ENCODE peak calls at places on chromosomes 13 and 19, in nine cellular contexts. X is ovary, P is A549, K is H1, L is sigmoid colon, I is tibial nerve, Q is stomach, R is HepG2, A is SK-N-SH. W is an unnamed sample.

GRCh38 chr13:90135558-90135957 is 1211.9 kb upstream of the MIR17HG start:
- DNase-seq in P (no peak), Q (no peak), I (no peak), X (no peak), R (no peak), K (no peak), L (no peak), A (no peak), W (no peak)

GRCh38 chr13:25652764-25653163 is 281.0 kb downstream of the ATP8A2 start:
- DNase-seq in L (no peak), Q (no peak), K (no peak), P (no peak), R (no peak), I (no peak), A (no peak), X (no peak), W (no peak)

GRCh38 chr19:39200066-39200817 is 3.5 kb downstream of the NCCRP1 start:
- DNase-seq in P (no peak), I (no peak), X (no peak), R (no peak), K (no peak), A (no peak), Q (no peak), L (no peak), W (no peak)

GRCh38 chr19:13195678-13196077 is 45.5 kb downstream of the IER2 start:
- DNase-seq in A (no peak), R (peak; percentile 80), K (peak; percentile 47), X (no peak), Q (peak; percentile 83), P (no peak), I (no peak), L (no peak), W (peak; percentile 85)

GRCh38 chr19:40273469-40274360 is 11.4 kb downstream of the AKT2 start:
- DNase-seq in R (no peak), Q (no peak), X (no peak), I (no peak), A (no peak), K (no peak), P (no peak), L (no peak), W (no peak)

GRCh38 chr13:51237887-51238286 is 15.7 kb downstream of the FAM124A start:
- DNase-seq in Q (no peak), A (no peak), K (no peak), X (no peak), R (no peak), I (no peak), P (no peak), L (no peak), W (no peak)

GRCh38 chr13:24651718-24652345 is 28.4 kb upstream of the ATP12A start:
- DNase-seq in A (no peak), Q (no peak), P (no peak), R (no peak), X (no peak), K (no peak), L (no peak), I (no peak), W (peak; percentile 84)

GRCh38 chr13:78398743-78399410 is 204.5 kb downstream of the POU4F1 start:
- DNase-seq in X (no peak), K (no peak), R (no peak), P (no peak), Q (no peak), A (no peak), L (no peak), I (no peak), W (no peak)

GRCh38 chr19:50820086-50820485 is 3.5 kb downstream of the KLK1 start:
- DNase-seq in L (no peak), K (no peak), I (no peak), P (no peak), X (no peak), R (no peak), A (no peak), Q (no peak), W (peak; percentile 43)

GRCh38 chr19:30693179-30693578 is 321.0 kb downstream of the ZNF536 start:
- DNase-seq in L (no peak), K (no peak), P (no peak), I (no peak), X (no peak), Q (no peak), R (no peak), A (peak; percentile 59), W (no peak)

GRCh38 chr19:28435551-28436261 is 777.2 kb downstream of the UQCRFS1 start:
- DNase-seq in Q (no peak), I (peak; percentile 8), A (no peak), K (no peak), R (no peak), L (no peak), P (no peak), X (no peak), W (no peak)

GRCh38 chr13:99421758-99422555 is 79.3 kb upstream of the TM9SF2 start:
- DNase-seq in L (no peak), I (no peak), Q (peak; percentile 15), A (no peak), R (no peak), K (no peak), P (no peak), X (peak; percentile 12), W (no peak)

GRCh38 chr19:6767081-6767356 is 216 bp downstream of the SH2D3A start:
- DNase-seq in I (no peak), K (no peak), X (no peak), R (peak; percentile 55), P (no peak), L (no peak), A (no peak), Q (no peak), W (no peak)
- TF ChIP-seq EP300 in I (no peak), K (no peak), X (no peak), R (no peak), P (no peak), L (no peak), A (no peak), Q (no peak), W (no peak)

DNA sequence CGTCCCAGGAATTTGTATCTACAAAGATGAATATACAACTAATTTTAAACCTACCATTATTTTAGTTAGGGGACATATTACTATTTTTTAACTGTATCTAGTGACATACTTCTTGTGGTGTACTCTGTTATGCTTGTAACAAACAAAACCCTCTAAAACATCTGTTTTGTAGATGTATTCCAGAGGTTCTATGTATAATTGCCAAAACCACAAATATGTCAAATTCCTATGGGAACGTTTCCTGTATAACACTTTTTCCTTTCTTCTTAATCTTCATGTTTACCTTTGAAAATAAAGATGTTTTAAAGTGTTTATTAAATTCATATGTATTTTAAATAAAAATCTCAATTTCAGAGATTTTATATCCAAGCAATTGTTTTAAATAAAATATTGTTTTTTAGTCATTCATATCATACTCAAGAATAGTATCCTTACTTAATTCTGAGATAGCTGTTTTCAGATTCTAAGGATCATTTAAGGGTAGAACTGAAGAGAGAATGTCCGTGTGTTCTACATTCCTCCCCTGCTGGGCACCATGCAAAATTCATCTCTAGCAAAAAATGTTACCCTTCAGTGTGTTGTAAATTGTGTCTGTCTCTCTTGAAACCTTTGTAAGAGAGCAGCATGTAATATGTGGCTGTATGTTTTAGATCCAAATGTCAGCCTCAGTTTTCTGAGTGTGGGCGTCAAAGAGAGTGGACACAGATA is 1327.7 kb downstream of the EFNB2 start:
- DNase-seq in I (no peak), X (no peak), Q (no peak), A (no peak), R (no peak), P (no peak), L (no peak), K (no peak), W (no peak)
- TF ChIP-seq CTCF in I (no peak), X (no peak), Q (no peak), A (no peak), R (no peak), P (no peak), L (no peak), K (no peak), W (no peak)

GRCh38 chr13:39556856-39557255 is 46.1 kb downstream of the LHFPL6 start:
- DNase-seq in A (no peak), X (no peak), Q (no peak), R (no peak), P (no peak), I (no peak), K (no peak), L (no peak), W (no peak)
- H3K4me1 ChIP-seq in A (no peaks in the 10 kb centered on the region), X (peaks cover 5% of the 10 kb centered on the region), Q (no peaks in the 10 kb centered on the region), R (no peaks in the 10 kb centered on the region), P (no peaks in the 10 kb centered on the region), I (peaks cover 44% of the 10 kb centered on the region), K (no peaks in the 10 kb centered on the region), L (no peaks in the 10 kb centered on the region), W (no peaks in the 10 kb centered on the region)

DNA sequence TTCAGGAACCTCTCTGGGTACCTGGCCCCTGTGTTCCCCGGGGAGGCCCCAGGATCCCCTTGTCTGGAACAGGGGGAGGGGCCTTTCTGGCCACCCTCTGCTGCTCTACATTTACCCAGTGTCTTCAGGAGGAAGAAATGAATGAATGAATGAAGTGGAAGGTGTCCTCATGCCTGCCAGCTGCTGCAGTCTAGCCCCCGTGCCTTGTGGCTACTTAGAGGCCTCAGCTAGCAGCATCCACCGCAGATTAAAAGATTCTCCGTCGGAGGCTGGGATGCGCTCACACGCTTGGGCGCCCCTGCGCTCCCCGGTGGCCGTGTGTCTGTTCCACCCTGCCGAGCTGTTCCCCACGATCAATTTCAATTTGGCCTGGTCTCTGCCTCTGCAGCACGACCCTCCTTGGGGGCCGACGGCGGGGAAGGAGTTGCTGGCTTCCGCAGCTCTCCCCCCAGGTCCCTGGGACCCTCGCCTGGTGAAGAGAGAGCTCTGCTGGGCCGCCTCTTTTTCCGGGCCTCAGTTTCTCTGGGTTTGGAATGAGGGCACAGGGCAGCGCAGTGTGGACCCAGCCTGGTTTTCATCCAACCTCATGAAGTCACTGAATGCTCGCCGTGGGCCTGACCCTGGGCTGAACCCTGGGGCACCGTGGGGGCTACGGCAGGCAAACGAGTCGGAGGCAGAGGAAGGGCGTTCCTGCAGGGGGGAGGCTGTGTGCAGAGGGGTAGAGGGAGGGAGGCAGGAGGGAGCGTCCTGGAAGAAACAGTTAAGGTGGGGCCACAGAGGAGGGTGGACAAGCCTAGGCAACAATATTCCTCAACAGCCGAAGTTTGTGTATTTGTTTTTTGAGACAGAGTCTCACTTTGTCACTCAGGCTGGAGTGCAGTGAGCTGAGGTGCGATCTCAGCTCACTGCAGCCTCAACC is 28.3 kb downstream of the EFNA2 start:
- DNase-seq in P (no peak), X (no peak), Q (no peak), I (no peak), K (peak; percentile 17), L (no peak), R (no peak), A (no peak), W (no peak)
- TF ChIP-seq EP300 in P (no peak), X (no peak), Q (no peak), I (no peak), K (no peak), L (no peak), R (no peak), A (no peak), W (no peak)

GRCh38 chr13:19890030-19890429 is 26.6 kb upstream of the ZMYM5 start:
- DNase-seq in I (no peak), P (no peak), A (no peak), L (no peak), Q (no peak), R (no peak), X (no peak), K (no peak), W (no peak)

GRCh38 chr13:19888799-19889198 is 25.4 kb upstream of the ZMYM5 start:
- DNase-seq in L (no peak), I (no peak), P (no peak), R (no peak), X (no peak), A (peak; percentile 11), K (no peak), Q (no peak), W (no peak)
- TF ChIP-seq CTCF in L (no peak), I (no peak), P (peak; percentile 14), R (no peak), X (no peak), A (peak; percentile 47), K (no peak), Q (peak; percentile 3), W (no peak)